ENCODE peak calls at places on chromosomes 4 and X, in six cellular contexts. G, B, J, C, R and Q are unnamed samples.

GRCh38 chr4:185657699-185658098 is 122.4 kb upstream of the PDLIM3 start:
- DNase-seq in J (no peak), G (no peak), C (no peak), R (no peak), B (no peak), Q (no peak)

GRCh38 chr4:39855909-39856512 is 121.7 kb downstream of the PDS5A start:
- DNase-seq in C (no peak), R (no peak), J (no peak), G (no peak), B (no peak), Q (no peak)

GRCh38 chr4:53702334-53703266 is 111.3 kb upstream of the LNX1 start:
- DNase-seq in B (peak), C (peak), J (no peak), G (peak), R (peak), Q (peak)

GRCh38 chr4:140049924-140050681 is 103.9 kb downstream of the MAML3 start:
- DNase-seq in R (no peak), B (peak), C (no peak), G (peak), J (no peak), Q (peak)

GRCh38 chrX:136765957-136766356 is 14.8 kb downstream of the ARHGEF6 start:
- DNase-seq in G (no peak), J (no peak), B (no peak), R (no peak), C (no peak), Q (no peak)

GRCh38 chr4:182427530-182427929 is 184.3 kb downstream of the TENM3 start:
- DNase-seq in J (no peak), G (no peak), R (no peak), C (no peak), B (no peak), Q (no peak)

GRCh38 chr4:41665808-41666207 is 82.7 kb downstream of the PHOX2B start:
- DNase-seq in J (no peak), C (no peak), R (no peak), G (no peak), B (no peak), Q (no peak)

GRCh38 chr4:94462572-94462971 is 10.8 kb downstream of the PDLIM5 start:
- DNase-seq in C (no peak), J (no peak), B (no peak), R (no peak), G (no peak), Q (no peak)

GRCh38 chr4:173046818-173047217 is 121.8 kb upstream of the GALNT7 start:
- DNase-seq in C (no peak), J (no peak), G (no peak), B (no peak), R (no peak), Q (no peak)

GRCh38 chr4:80045831-80046230 is 27.2 kb downstream of the ANTXR2 start:
- DNase-seq in R (no peak), G (no peak), B (no peak), C (no peak), J (no peak), Q (no peak)

GRCh38 chr4:102612824-102613366 is 111.7 kb downstream of the NFKB1 start:
- DNase-seq in B (no peak), J (peak), R (no peak), G (no peak), C (no peak), Q (no peak)

GRCh38 chr4:20883677-20884076 is 183.4 kb downstream of the PACRGL start:
- DNase-seq in J (no peak), B (no peak), C (no peak), G (no peak), R (no peak), Q (no peak)

GRCh38 chr4:930827-931193 is 1.3 kb downstream of the GAK start:
- DNase-seq in G (no peak), R (no peak), B (no peak), J (no peak), C (peak), Q (no peak)

GRCh38 chr4:929970-930625 is 2.0 kb downstream of the GAK start:
- DNase-seq in J (no peak), G (no peak), C (no peak), R (no peak), B (no peak), Q (no peak)

GRCh38 chr4:931194-931959 is 739 bp downstream of the GAK start:
- DNase-seq in G (no peak), J (no peak), B (no peak), R (no peak), C (peak), Q (peak)

GRCh38 chr4:932713-933070 is 432 bp downstream of the TMEM175 start:
- DNase-seq in B (peak), C (no peak), J (no peak), R (no peak), G (no peak), Q (no peak)

GRCh38 chr4:931960-932712 is at the start of the genes GAK and TMEM175:
- DNase-seq in G (peak), B (peak), J (peak), C (peak), R (peak), Q (peak)
- TF ChIP-seq CTCF in G (no peak), B (no peak), J (no peak), C (no peak), R (no peak), Q (no peak)

GRCh38 chr4:62410371-62411003 is 1210.4 kb downstream of the ADGRL3 start:
- DNase-seq in B (no peak), J (no peak), G (no peak), R (no peak), C (no peak), Q (no peak)

GRCh38 chr4:62407534-62407933 is 1207.4 kb downstream of the ADGRL3 start:
- DNase-seq in J (no peak), B (no peak), G (no peak), R (no peak), C (no peak), Q (no peak)

DNA sequence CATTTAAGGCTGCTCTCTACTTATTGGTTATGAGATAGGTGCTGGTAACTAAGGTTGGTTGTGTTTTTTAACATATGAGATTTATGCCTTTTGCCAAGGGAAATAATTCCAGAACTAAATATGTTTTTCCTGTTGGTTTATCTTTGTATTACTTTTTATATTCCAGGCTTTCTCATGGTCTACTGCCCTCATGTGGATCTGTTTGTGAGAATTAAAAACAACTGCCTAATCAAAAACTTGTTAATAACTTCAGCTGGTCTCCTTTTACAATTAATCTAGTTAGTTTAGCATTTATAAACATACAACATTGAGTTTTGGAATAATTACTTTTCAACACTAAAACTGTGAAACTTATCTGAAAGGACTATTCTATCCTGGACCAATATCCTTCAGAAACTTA is 1208.3 kb downstream of the ADGRL3 start:
- DNase-seq in J (no peak), G (no peak), B (no peak), C (no peak), R (no peak), Q (no peak)
- TF ChIP-seq CTCF in J (no peak), G (no peak), B (no peak), C (no peak), R (no peak), Q (no peak)

DNA sequence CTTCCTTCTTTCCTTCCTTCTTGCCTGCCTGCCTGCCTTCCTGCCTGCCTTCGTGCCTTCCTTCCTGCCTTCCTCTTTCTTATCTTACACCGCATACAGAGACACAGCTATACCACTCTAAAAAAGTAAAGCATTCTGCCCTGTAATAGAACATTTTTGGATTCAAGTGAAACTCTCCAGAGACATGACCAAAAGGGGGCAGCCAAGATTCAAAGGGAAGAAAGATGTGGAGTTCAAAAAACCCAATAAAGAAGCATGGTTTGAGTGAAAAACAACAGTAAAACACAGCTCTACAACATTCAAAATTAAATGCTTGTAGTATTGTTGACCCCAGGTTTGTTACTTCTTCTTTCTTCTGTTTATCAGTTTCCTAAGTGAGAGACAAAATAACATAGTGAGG is 914.9 kb upstream of the PCDH7 start:
- DNase-seq in R (no peak), G (no peak), J (no peak), C (no peak), B (no peak), Q (no peak)
- TF ChIP-seq CTCF in R (no peak), G (no peak), J (no peak), C (no peak), B (peak), Q (no peak)

GRCh38 chr4:158163941-158164665 is 8.7 kb downstream of the GASK1B start:
- DNase-seq in B (no peak), J (no peak), R (no peak), G (no peak), C (no peak), Q (no peak)
- TF ChIP-seq CTCF in B (no peak), J (no peak), R (no peak), G (no peak), C (no peak), Q (no peak)

GRCh38 chr4:177671387-177671786 is 229.2 kb upstream of the AGA start:
- DNase-seq in C (no peak), R (no peak), G (no peak), B (no peak), J (no peak), Q (no peak)

GRCh38 chr4:177671845-177672244 is 229.6 kb upstream of the AGA start:
- DNase-seq in C (no peak), G (no peak), R (no peak), B (no peak), J (no peak), Q (no peak)

DNA sequence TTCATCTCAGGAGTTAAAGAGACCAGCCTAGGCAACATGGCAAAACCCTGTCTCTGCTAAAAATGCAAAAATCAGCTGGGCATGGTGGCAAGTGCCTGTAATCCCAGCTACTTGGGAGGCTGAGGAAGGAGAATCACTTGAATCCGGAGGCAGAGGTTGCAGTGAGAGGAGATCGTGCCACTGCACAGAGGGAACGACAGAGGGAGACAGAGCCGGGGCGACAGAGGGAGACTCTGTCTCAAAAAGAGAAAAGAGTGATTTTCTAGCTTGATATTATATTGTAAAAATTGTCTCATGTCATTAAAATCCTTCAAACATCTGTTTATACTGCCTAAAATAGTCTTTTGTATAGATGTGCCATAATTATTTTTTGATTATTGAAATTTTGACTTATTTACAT is 225.4 kb upstream of the AGA start:
- DNase-seq in B (no peak), R (no peak), C (no peak), G (no peak), J (no peak), Q (no peak)
- TF ChIP-seq CTCF in B (peak), R (no peak), C (peak), G (peak), J (no peak), Q (no peak)

DNA sequence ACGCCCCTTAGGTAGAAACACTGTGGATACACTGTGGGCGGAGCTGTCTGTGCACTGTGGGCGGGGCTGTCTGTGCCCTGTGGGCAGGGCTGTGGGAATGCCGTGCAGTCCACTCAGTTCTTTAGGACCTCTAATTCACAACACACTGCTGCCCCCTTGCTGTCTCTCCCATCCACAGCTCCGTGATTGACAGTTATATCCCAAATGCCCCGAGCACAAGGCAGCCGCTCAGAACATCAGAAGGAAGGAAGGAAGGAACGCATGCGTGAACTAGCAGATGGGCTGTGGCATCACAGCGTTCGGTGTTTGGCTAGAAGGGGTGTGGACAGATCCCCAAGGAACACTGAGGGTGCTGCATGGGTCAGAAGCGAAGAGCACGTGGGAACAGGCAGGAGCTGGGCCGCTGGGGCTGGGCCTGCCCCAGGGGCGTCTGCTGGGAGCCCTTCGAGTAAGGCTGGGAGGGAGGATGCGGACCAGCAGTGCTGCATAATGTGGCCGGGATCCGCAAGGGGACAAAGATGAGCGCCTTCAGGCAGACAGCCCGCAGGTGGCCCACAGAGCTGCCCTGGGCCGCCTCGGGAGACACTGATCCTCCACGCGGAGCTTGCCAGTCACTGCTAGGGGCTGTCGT is 29.8 kb downstream of the ACOX3 start:
- DNase-seq in C (peak), R (peak), B (peak), J (no peak), G (no peak), Q (no peak)
- TF ChIP-seq CTCF in C (no peak), R (peak), B (peak), J (no peak), G (no peak), Q (no peak)

GRCh38 chrX:16807548-16807947 is 21.3 kb downstream of the TXLNG start:
- DNase-seq in R (no peak), J (no peak), G (no peak), B (no peak), C (no peak), Q (no peak)
- TF ChIP-seq CTCF in R (no peak), J (no peak), G (no peak), B (peak), C (peak), Q (no peak)

GRCh38 chr4:57044996-57045395 is 65.2 kb downstream of the IGFBP7 start:
- DNase-seq in J (no peak), C (no peak), G (no peak), B (no peak), R (no peak), Q (no peak)
- TF ChIP-seq CTCF in J (no peak), C (no peak), G (no peak), B (no peak), R (no peak), Q (no peak)

DNA sequence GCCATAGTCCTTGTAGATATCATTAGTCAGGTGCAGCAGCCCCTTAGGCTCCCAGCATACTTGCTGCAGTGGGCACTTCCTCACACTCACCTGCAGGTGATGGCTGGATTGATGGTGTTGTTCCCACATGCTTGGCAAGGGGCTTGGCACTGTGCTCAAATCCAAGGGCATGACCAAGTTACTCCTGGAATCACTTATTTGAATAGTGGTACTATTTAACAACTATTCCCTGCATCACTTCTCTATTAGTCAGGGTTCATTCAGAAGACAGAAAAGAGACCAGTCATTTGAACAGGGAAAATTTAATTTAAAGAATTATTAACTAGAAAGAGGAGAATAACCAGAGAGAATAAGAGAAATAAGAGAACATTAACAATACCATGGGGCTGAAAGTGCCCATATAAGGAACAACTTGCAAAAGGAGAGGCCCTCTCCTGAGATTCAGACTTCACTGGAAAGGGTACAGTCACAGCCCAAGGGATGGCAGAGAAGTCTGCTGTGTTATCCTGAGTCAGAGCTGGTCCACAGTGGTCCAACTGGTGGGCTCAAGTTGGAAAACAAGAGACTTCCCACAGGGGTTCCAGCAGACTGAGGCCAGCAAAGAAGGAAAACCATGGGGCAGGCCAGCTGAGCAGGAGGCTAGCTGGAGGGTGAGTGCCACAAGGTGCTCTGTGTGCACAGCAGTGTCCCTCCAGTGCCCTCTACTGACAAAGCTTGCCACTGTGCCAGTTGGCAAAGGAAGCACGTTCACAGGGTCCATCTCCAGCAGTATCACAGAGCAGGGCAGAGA is 9.8 kb downstream of the SPP1 start:
- DNase-seq in J (no peak), G (no peak), R (no peak), B (peak), C (peak), Q (no peak)
- TF ChIP-seq CTCF in J (peak), G (peak), R (no peak), B (peak), C (peak), Q (peak)

GRCh38 chrX:71098302-71098701 is 2.7 kb downstream of the FOXO4 start:
- DNase-seq in C (peak), R (peak), J (peak), G (peak), B (no peak), Q (peak)

GRCh38 chrX:71095033-71095432 is 618 bp upstream of the FOXO4 start:
- DNase-seq in G (no peak), J (no peak), R (no peak), B (no peak), C (no peak), Q (no peak)

GRCh38 chrX:71095555-71095970 is at the start of gene FOXO4:
- DNase-seq in B (peak), G (peak), R (peak), C (peak), J (peak), Q (peak)

GRCh38 chrX:71096702-71097032 is 1.0 kb downstream of the FOXO4 start:
- DNase-seq in C (no peak), G (no peak), J (no peak), B (no peak), R (no peak), Q (no peak)

GRCh38 chrX:71095971-71096701 is 485 bp downstream of the FOXO4 start:
- DNase-seq in B (no peak), R (no peak), J (peak), G (peak), C (peak), Q (peak)
- TF ChIP-seq CTCF in B (no peak), R (no peak), J (no peak), G (no peak), C (no peak), Q (no peak)